ENCODE peak calls at places on chromosomes 13 and 19, in nine cellular contexts. T is endothelial cell of umbilical vein, K is PC-9, P is tibial artery, X is tibial nerve, Q is transverse colon, M is H9, G is Peyer's patch, V is cardiac muscle cell. Y is an unnamed sample.

GRCh38 chr13:89267734-89268133 is 1596.6 kb downstream of the SLITRK5 start:
- DNase-seq in T (no peak), K (no peak), P (no peak), X (no peak), Q (no peak), M (no peak), G (no peak), V (no peak), Y (no peak)

GRCh38 chr13:33139186-33139585 is 123.0 kb downstream of the KL start:
- DNase-seq in T (no peak), K (no peak), P (peak; percentile 84), X (peak; percentile 54), Q (peak; percentile 42), M (no peak), G (no peak), V (no peak), Y (no peak)

GRCh38 chr19:16915135-16915534 is 26.3 kb downstream of the F2RL3 start:
- DNase-seq in T (no peak), K (no peak), P (no peak), X (no peak), Q (no peak), M (no peak), G (no peak), V (no peak), Y (no peak)

GRCh38 chr19:8423821-8424223 is 10.7 kb downstream of the MARCHF2 start:
- DNase-seq in T (peak; percentile 96), K (peak; percentile 91), P (peak; percentile 98), X (peak; percentile 96), Q (peak; percentile 84), M (peak; percentile 66), G (peak; percentile 56), V (no peak), Y (peak; percentile 48)

GRCh38 chr13:98853791-98854191 is 101.3 kb upstream of the SLC15A1 start:
- DNase-seq in T (no peak), K (no peak), P (no peak), X (no peak), Q (peak; percentile 57), M (no peak), G (no peak), V (no peak), Y (no peak)

GRCh38 chr13:113063091-113063491 is 42.5 kb upstream of the F7 start:
- DNase-seq in T (no peak), K (no peak), P (no peak), X (no peak), Q (no peak), M (no peak), G (no peak), V (no peak), Y (no peak)

GRCh38 chr19:58182989-58183821 is at the start of gene ZNF274:
- DNase-seq in T (peak; percentile 88), K (peak; percentile 98), P (peak; percentile 94), X (peak; percentile 85), Q (peak; percentile 94), M (peak; percentile 96), G (peak; percentile 92), V (peak; percentile 96), Y (peak; percentile 97)

GRCh38 chr13:79571147-79571546 is 90.2 kb downstream of the NDFIP2 start:
- DNase-seq in T (no peak), K (no peak), P (no peak), X (no peak), Q (no peak), M (no peak), G (no peak), V (no peak), Y (no peak)

GRCh38 chr13:71979616-71980015 is 112.6 kb upstream of the DACH1 start:
- DNase-seq in T (peak; percentile 33), K (no peak), P (no peak), X (no peak), Q (no peak), M (peak; percentile 45), G (no peak), V (peak; percentile 30), Y (peak; percentile 49)

GRCh38 chr13:72896869-72897268 is 114.9 kb downstream of the PIBF1 start:
- DNase-seq in T (no peak), K (no peak), P (no peak), X (no peak), Q (no peak), M (no peak), G (no peak), V (no peak), Y (no peak)

DNA sequence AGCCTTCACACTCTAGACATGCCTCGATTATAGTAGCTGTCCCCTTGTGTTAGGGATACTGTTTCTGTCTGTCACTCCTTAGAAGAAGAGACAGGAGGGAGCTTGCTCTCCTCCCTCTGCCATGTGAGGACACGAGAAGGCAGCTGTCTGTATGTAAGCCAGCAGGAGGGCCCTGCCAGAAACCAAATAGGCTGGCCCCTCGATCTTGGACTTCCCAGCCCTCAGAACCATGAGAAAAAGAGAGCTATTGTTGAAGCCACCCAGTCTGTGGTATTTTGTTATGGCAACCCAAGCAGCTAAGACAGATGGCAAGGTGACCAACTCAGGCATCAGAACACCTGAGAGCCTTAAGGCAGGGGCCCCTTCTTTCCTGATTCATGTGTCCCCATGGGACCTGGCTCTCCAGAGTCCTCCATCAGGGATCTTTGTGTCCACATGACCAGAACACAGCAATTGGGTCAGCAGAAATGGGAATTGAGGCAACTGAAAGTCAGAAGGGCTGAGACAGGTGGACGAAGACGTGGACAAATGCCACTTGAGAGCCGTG is 65.6 kb upstream of the NPAS1 start:
- DNase-seq in T (no peak), K (no peak), P (no peak), X (no peak), Q (no peak), M (no peak), G (no peak), V (no peak), Y (no peak)
- H3K4me1 ChIP-seq in T (peaks cover 20% of the 10 kb centered on the region), K (peaks cover 35% of the 10 kb centered on the region), P (no peaks in the 10 kb centered on the region), X (peaks cover 62% of the 10 kb centered on the region), Q (peaks cover 29% of the 10 kb centered on the region), M (no peaks in the 10 kb centered on the region), G (peaks cover 34% of the 10 kb centered on the region), V (peaks cover 8% of the 10 kb centered on the region), Y (no peaks in the 10 kb centered on the region)

DNA sequence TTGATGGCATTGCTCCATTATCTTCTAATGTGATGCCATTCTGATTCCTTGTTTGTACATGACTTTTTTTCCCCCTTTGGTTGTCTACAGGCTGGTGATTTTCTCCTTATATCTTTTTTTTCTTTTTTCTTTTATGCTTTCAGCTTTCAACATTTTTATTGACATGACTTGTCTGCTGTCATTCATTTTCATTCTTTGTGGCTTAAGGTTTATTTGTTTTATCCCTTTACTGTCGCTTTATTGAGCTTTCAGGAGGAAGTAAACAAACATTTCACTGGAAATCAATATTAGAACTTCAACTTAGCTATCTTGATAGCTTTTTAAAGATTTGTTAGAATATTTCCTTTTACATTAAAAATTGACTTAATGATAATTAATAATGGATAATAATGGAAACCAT is 9.7 kb downstream of the ITM2B start:
- DNase-seq in T (no peak), K (no peak), P (no peak), X (no peak), Q (no peak), M (no peak), G (no peak), V (no peak), Y (no peak)
- H3K27ac ChIP-seq in T (no peak overlapping the region), K (no peak overlapping the region), P (no peak overlapping the region), X (no peak overlapping the region), Q (no peak overlapping the region), M (no peak overlapping the region), G (no peak overlapping the region), V (no peak overlapping the region), Y (no peak overlapping the region)

DNA sequence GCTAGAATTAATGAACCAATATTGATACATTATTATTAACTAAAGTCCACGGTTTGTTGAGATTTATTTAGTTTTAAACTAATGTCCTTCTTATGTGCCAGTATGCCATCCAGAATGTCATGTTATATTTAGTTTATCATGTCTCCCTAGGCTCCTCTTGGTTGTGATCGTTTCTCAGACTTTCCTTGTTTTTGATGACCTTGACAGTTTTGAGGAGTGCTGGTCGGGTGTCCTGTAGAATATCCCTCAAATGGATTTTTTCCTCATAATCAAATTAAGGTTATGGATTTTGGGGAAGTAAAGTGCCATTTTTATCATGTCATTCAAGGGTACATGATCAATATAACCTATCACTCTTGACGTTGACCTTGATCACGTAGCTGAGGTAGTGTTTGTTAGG is 6.1 kb upstream of the ZNF45 start:
- DNase-seq in T (no peak), K (no peak), P (no peak), X (no peak), Q (no peak), M (no peak), G (no peak), V (no peak), Y (no peak)
- H3K4me1 ChIP-seq in T (no peaks in the 10 kb centered on the region), K (no peaks in the 10 kb centered on the region), P (no peaks in the 10 kb centered on the region), X (no peaks in the 10 kb centered on the region), Q (no peaks in the 10 kb centered on the region), M (no peaks in the 10 kb centered on the region), G (no peaks in the 10 kb centered on the region), V (no peaks in the 10 kb centered on the region), Y (no peaks in the 10 kb centered on the region)

GRCh38 chr13:40495620-40496001 is 170.8 kb downstream of the FOXO1 start:
- DNase-seq in T (peak; percentile 28), K (no peak), P (no peak), X (no peak), Q (no peak), M (no peak), G (no peak), V (no peak), Y (no peak)
- H3K27ac ChIP-seq in T (no peak overlapping the region), K (no peak overlapping the region), P (no peak overlapping the region), X (no peak overlapping the region), Q (no peak overlapping the region), M (no peak overlapping the region), G (no peak overlapping the region), V (no peak overlapping the region), Y (no peak overlapping the region)

DNA sequence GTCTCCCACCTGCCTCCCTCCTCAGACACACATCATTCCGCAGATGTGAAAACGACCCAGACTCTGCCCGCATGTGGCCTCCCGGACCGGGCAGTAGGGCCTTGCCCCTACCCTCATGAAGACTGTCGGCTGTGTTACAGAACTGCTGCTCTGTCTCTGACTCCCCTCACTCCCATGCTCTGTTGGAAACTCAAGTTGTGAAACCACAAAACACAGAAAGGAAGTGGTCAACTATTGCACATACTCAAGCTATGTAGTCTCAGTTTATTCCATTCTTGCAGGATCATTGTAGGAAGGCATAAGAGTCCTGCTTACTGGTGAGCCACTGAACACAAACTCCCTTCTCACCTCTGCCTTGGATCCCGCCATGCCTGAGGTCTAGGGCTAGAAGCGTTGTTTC is 129.6 kb downstream of the DLEU7 start:
- DNase-seq in T (no peak), K (no peak), P (no peak), X (no peak), Q (peak; percentile 8), M (no peak), G (no peak), V (no peak), Y (no peak)
- H3K4me1 ChIP-seq in T (no peaks in the 10 kb centered on the region), K (no peaks in the 10 kb centered on the region), P (no peaks in the 10 kb centered on the region), X (peaks cover 27% of the 10 kb centered on the region), Q (no peaks in the 10 kb centered on the region), M (no peaks in the 10 kb centered on the region), G (no peaks in the 10 kb centered on the region), V (peaks cover 11% of the 10 kb centered on the region), Y (no peaks in the 10 kb centered on the region)

GRCh38 chr13:74977498-74977897 is 504.5 kb downstream of the TBC1D4 start:
- DNase-seq in T (no peak), K (no peak), P (no peak), X (no peak), Q (no peak), M (no peak), G (no peak), V (no peak), Y (no peak)
- H3K27ac ChIP-seq in T (no peak overlapping the region), K (no peak overlapping the region), P (no peak overlapping the region), X (no peak overlapping the region), Q (no peak overlapping the region), M (no peak overlapping the region), G (no peak overlapping the region), V (no peak overlapping the region), Y (no peak overlapping the region)